ENCODE peak calls at places on chromosomes 13 and 19, in eight cellular contexts. J is Caco-2, N is mucosa of descending colon, Z is transverse colon, S is A549, F is uterus, A is adrenal gland, O is mammary epithelial cell. B is an unnamed sample.
A peak's percentile ranks its signal among the peaks of the same experiment; 100 is the strongest.

GRCh38 chr19:48511800-48512503 is at the start of gene LMTK3:
- DNase-seq in J (peak; percentile 43), N (peak; percentile 53), Z (peak; percentile 55), S (peak; percentile 85), F (no peak), A (peak; percentile 21), O (no peak), B (no peak)

GRCh38 chr19:15248648-15249559 is 16.7 kb upstream of the EPHX3 start:
- DNase-seq in J (peak; percentile 30), N (peak; percentile 71), Z (peak; percentile 74), S (peak; percentile 65), F (peak; percentile 84), A (peak; percentile 87), O (peak; percentile 75), B (peak; percentile 86)

GRCh38 chr13:30752201-30752797 is 17.0 kb downstream of the ALOX5AP start:
- DNase-seq in J (no peak), N (no peak), Z (no peak), S (no peak), F (no peak), A (peak; percentile 63), O (no peak), B (peak; percentile 27)

GRCh38 chr19:18282788-18283141 is 1.3 kb upstream of the JUND start:
- DNase-seq in J (no peak), N (peak; percentile 66), Z (peak; percentile 77), S (peak; percentile 65), F (peak; percentile 49), A (no peak), O (no peak), B (no peak)

GRCh38 chr19:30666301-30666803 is 294.2 kb downstream of the ZNF536 start:
- DNase-seq in J (peak; percentile 51), N (peak; percentile 44), Z (peak; percentile 46), S (peak; percentile 48), F (peak; percentile 33), A (peak; percentile 56), O (peak; percentile 16), B (peak; percentile 42)

GRCh38 chr13:21901772-21902708 is 231.2 kb downstream of the FGF9 start:
- DNase-seq in J (no peak), N (no peak), Z (no peak), S (no peak), F (peak; percentile 18), A (no peak), O (no peak), B (no peak)

GRCh38 chr19:10603873-10604459 is 16.9 kb upstream of the AP1M2 start:
- DNase-seq in J (no peak), N (no peak), Z (peak; percentile 24), S (no peak), F (no peak), A (no peak), O (peak; percentile 29), B (no peak)

GRCh38 chr13:36829753-36830152 is 10.7 kb downstream of the RFXAP start:
- DNase-seq in J (no peak), N (no peak), Z (no peak), S (no peak), F (no peak), A (no peak), O (no peak), B (no peak)

GRCh38 chr13:40149611-40150283 is 494.3 kb downstream of the COG6 start:
- DNase-seq in J (no peak), N (no peak), Z (no peak), S (peak; percentile 16), F (peak; percentile 89), A (peak; percentile 29), O (peak; percentile 82), B (peak; percentile 47)

GRCh38 chr13:69959041-69959440 is 148.6 kb upstream of the ATXN8OS start:
- DNase-seq in J (no peak), N (no peak), Z (no peak), S (no peak), F (no peak), A (no peak), O (no peak), B (no peak)

GRCh38 chr19:18895828-18896341 is at the start of gene CERS1:
- DNase-seq in J (peak; percentile 55), N (no peak), Z (no peak), S (no peak), F (no peak), A (no peak), O (no peak), B (no peak)

GRCh38 chr19:511101-511841 is 4.0 kb downstream of the TPGS1 start:
- DNase-seq in J (no peak), N (peak; percentile 82), Z (peak; percentile 82), S (no peak), F (no peak), A (no peak), O (peak; percentile 67), B (peak; percentile 68)

GRCh38 chr13:92838786-92839185 is 387.8 kb upstream of the GPC6 start:
- DNase-seq in J (no peak), N (no peak), Z (no peak), S (peak; percentile 0), F (no peak), A (no peak), O (peak; percentile 95), B (no peak)

GRCh38 chr13:77274126-77274525 is 52.8 kb downstream of the MYCBP2 start:
- DNase-seq in J (no peak), N (no peak), Z (no peak), S (no peak), F (no peak), A (no peak), O (no peak), B (no peak)

GRCh38 chr13:42110410-42111155 is 62.1 kb downstream of the DGKH start:
- DNase-seq in J (peak; percentile 72), N (no peak), Z (no peak), S (peak; percentile 63), F (peak; percentile 32), A (no peak), O (peak; percentile 73), B (no peak)

GRCh38 chr13:83780201-83780600 is 102.1 kb downstream of the SLITRK1 start:
- DNase-seq in J (peak; percentile 60), N (no peak), Z (no peak), S (peak; percentile 36), F (no peak), A (no peak), O (peak; percentile 33), B (no peak)

GRCh38 chr19:34232566-34233481 is 21.5 kb upstream of the GARRE1 start:
- DNase-seq in J (no peak), N (peak; percentile 33), Z (no peak), S (peak; percentile 62), F (peak; percentile 48), A (peak; percentile 68), O (peak; percentile 96), B (peak; percentile 57)

GRCh38 chr19:30516586-30516985 is 144.4 kb downstream of the ZNF536 start:
- DNase-seq in J (no peak), N (no peak), Z (no peak), S (no peak), F (no peak), A (no peak), O (no peak), B (no peak)

DNA sequence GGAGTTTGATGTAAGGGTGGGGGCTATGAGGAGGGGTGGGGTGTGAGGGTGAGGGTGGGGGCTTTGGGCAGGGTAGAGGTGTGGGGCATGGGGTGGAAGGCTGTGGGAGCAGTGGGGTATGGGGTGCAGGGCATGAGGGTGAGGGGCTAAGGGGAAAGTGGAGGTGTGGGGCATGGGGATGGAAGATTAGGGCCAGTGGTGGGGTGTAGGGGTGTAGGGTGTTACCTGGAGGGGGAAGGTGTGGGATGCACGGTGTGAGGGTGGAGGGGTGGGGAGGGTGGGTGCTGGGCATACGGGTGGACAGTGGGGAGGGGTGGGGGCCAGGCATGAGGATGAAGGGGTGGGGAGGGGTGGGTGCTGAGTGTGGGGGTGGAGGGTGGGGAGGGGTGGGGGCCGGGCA is 22.9 kb upstream of the RASA3 start:
- DNase-seq in J (no peak), N (no peak), Z (no peak), S (no peak), F (no peak), A (no peak), O (no peak), B (no peak)
- H3K4me1 ChIP-seq in J (no peaks in the 10 kb centered on the region), N (peaks cover 16% of the 10 kb centered on the region), Z (peaks cover 3% of the 10 kb centered on the region), S (no peaks in the 10 kb centered on the region), F (no peaks in the 10 kb centered on the region), A (no peaks in the 10 kb centered on the region), O (peaks cover 14% of the 10 kb centered on the region), B (no peaks in the 10 kb centered on the region)

GRCh38 chr13:98944336-98944735 is 33.5 kb downstream of the DOCK9 start:
- DNase-seq in J (no peak), N (no peak), Z (no peak), S (no peak), F (no peak), A (no peak), O (peak; percentile 18), B (no peak)
- TF ChIP-seq CTCF in J (no peak), N (no peak), Z (no peak), S (no peak), F (no peak), A (no peak), O (no peak), B (no peak)

GRCh38 chr19:6888967-6889366 is 1.6 kb downstream of the ADGRE1 start:
- DNase-seq in J (no peak), N (no peak), Z (no peak), S (no peak), F (no peak), A (no peak), O (no peak), B (no peak)

GRCh38 chr19:6890421-6890913 is 3.1 kb downstream of the ADGRE1 start:
- DNase-seq in J (no peak), N (no peak), Z (no peak), S (no peak), F (no peak), A (no peak), O (no peak), B (no peak)

GRCh38 chr19:6890938-6891337 is 3.6 kb downstream of the ADGRE1 start:
- DNase-seq in J (no peak), N (no peak), Z (no peak), S (no peak), F (no peak), A (no peak), O (no peak), B (no peak)

GRCh38 chr19:6891761-6892385 is 4.5 kb downstream of the ADGRE1 start:
- DNase-seq in J (no peak), N (no peak), Z (no peak), S (no peak), F (no peak), A (no peak), O (no peak), B (no peak)

GRCh38 chr19:6894313-6894712 is 6.9 kb downstream of the ADGRE1 start:
- DNase-seq in J (no peak), N (no peak), Z (no peak), S (no peak), F (no peak), A (no peak), O (no peak), B (no peak)
- H3K9me3 ChIP-seq in J (no peaks in the 10 kb centered on the region), N (no peaks in the 10 kb centered on the region), Z (no peaks in the 10 kb centered on the region), S (peaks cover 12% of the 10 kb centered on the region), F (no peaks in the 10 kb centered on the region), A (no peaks in the 10 kb centered on the region), O (peaks cover 13% of the 10 kb centered on the region), B (peaks cover 40% of the 10 kb centered on the region)

DNA sequence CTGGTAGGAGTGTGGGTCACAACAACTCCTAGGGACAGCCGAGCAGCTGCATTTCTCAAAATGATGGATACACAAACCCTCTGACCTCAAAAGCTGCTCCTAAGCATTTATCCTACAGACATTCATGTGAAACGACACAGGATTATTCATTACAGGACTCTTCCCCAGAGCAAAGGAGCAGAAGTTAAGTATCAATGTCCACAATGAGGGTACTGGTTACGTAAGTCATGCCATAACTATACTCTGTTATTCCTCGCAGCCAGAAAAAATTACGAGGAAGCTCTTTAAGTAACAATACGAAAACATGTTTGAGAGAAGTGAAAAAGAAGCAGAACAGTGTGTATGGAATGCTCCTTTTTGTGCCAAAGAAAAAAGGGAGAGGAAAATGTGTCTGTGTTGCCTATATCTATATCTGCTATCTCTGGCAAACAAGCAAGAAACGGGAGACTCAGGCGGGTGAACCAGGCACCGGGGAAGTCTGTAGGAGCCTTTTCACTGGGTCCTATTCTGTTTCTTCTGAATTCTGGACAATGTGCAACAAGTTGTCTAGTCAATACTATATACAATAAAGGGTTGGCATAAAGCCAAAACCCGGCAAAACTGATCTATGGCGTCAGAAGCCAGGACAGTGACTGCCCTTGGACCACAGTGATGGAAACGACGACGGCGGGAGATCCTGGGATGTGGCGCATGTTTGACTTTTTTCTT is 1.3 kb downstream of the ISOC2 start:
- DNase-seq in J (no peak), N (no peak), Z (no peak), S (no peak), F (no peak), A (no peak), O (no peak), B (no peak)
- H3K4me1 ChIP-seq in J (peaks cover 13% of the 10 kb centered on the region), N (peaks cover 10% of the 10 kb centered on the region), Z (peaks cover 6% of the 10 kb centered on the region), S (peaks cover 14% of the 10 kb centered on the region), F (peaks cover 5% of the 10 kb centered on the region), A (peaks cover 10% of the 10 kb centered on the region), O (peaks cover 15% of the 10 kb centered on the region), B (peaks cover 29% of the 10 kb centered on the region)